ENCODE peak calls at places on chromosomes 13 and 19, in four cellular contexts. One of them, this sample, is unnamed. For H3K4me1, the result is how much of the 10 kb centered on the place peaks cover.

GRCh38 chr13:26867451-26868067 is 107.0 kb upstream of the GPR12 start:
- DNase-seq in mucosa of descending colon: no peak
- DNase-seq in heart left ventricle: no peak
- DNase-seq in effector memory CD4-positive, alpha-beta T cell: no peak
- DNase-seq in this sample: no peak

GRCh38 chr13:97076898-97077297 is 82.6 kb upstream of the OXGR1 start:
- DNase-seq in mucosa of descending colon: no peak
- DNase-seq in heart left ventricle: no peak
- DNase-seq in effector memory CD4-positive, alpha-beta T cell: no peak
- DNase-seq in this sample: no peak

GRCh38 chr13:31073859-31074718 is 87.6 kb downstream of the HSPH1 start:
- DNase-seq in mucosa of descending colon: no peak
- DNase-seq in heart left ventricle: no peak
- DNase-seq in effector memory CD4-positive, alpha-beta T cell: no peak
- DNase-seq in this sample: no peak

GRCh38 chr13:24723206-24723605 is 40.8 kb upstream of the RNF17 start:
- DNase-seq in mucosa of descending colon: no peak
- DNase-seq in heart left ventricle: no peak
- DNase-seq in effector memory CD4-positive, alpha-beta T cell: no peak
- DNase-seq in this sample: no peak

GRCh38 chr19:13190781-13191540 is 40.8 kb downstream of the IER2 start:
- DNase-seq in mucosa of descending colon: peak
- DNase-seq in heart left ventricle: no peak
- DNase-seq in effector memory CD4-positive, alpha-beta T cell: no peak
- DNase-seq in this sample: no peak

GRCh38 chr19:18161691-18162039 is 8.7 kb downstream of the PIK3R2 start:
- DNase-seq in mucosa of descending colon: peak
- DNase-seq in heart left ventricle: peak
- DNase-seq in effector memory CD4-positive, alpha-beta T cell: no peak
- DNase-seq in this sample: no peak

GRCh38 chr19:16587031-16588023 is 15.1 kb upstream of the SLC35E1 start:
- DNase-seq in mucosa of descending colon: peak
- DNase-seq in heart left ventricle: no peak
- DNase-seq in effector memory CD4-positive, alpha-beta T cell: no peak
- DNase-seq in this sample: peak

GRCh38 chr13:21240586-21240985 is 64.1 kb downstream of the MRPL57 start:
- DNase-seq in mucosa of descending colon: no peak
- DNase-seq in heart left ventricle: no peak
- DNase-seq in effector memory CD4-positive, alpha-beta T cell: no peak
- DNase-seq in this sample: no peak

GRCh38 chr19:8404391-8405151 is 8.5 kb upstream of the MARCHF2 start:
- DNase-seq in mucosa of descending colon: peak
- DNase-seq in heart left ventricle: peak
- DNase-seq in effector memory CD4-positive, alpha-beta T cell: no peak
- DNase-seq in this sample: no peak

GRCh38 chr19:45076029-45076850 is at the start of gene ZNF296:
- DNase-seq in mucosa of descending colon: peak
- DNase-seq in heart left ventricle: peak
- DNase-seq in effector memory CD4-positive, alpha-beta T cell: peak
- DNase-seq in this sample: peak

GRCh38 chr13:35474551-35474950 is 1.9 kb downstream of the MAB21L1 start:
- DNase-seq in mucosa of descending colon: no peak
- DNase-seq in heart left ventricle: no peak
- DNase-seq in effector memory CD4-positive, alpha-beta T cell: no peak
- DNase-seq in this sample: no peak

GRCh38 chr13:105587786-105588185 is 947.7 kb downstream of the EFNB2 start:
- DNase-seq in mucosa of descending colon: no peak
- DNase-seq in heart left ventricle: no peak
- DNase-seq in effector memory CD4-positive, alpha-beta T cell: no peak
- DNase-seq in this sample: no peak

GRCh38 chr19:38977445-38978314 is 2.1 kb upstream of the FBXO17 start:
- DNase-seq in mucosa of descending colon: no peak
- DNase-seq in heart left ventricle: no peak
- DNase-seq in effector memory CD4-positive, alpha-beta T cell: no peak
- DNase-seq in this sample: no peak

GRCh38 chr19:55406869-55407624 is 541 bp downstream of the UBE2S start:
- DNase-seq in mucosa of descending colon: peak
- DNase-seq in heart left ventricle: no peak
- DNase-seq in effector memory CD4-positive, alpha-beta T cell: peak
- DNase-seq in this sample: peak

GRCh38 chr13:21934309-21934708 is 263.4 kb downstream of the FGF9 start:
- DNase-seq in mucosa of descending colon: no peak
- DNase-seq in heart left ventricle: no peak
- DNase-seq in effector memory CD4-positive, alpha-beta T cell: no peak
- DNase-seq in this sample: no peak

GRCh38 chr13:33869005-33869404 is 51.1 kb downstream of the RFC3 start:
- DNase-seq in mucosa of descending colon: no peak
- DNase-seq in heart left ventricle: no peak
- DNase-seq in effector memory CD4-positive, alpha-beta T cell: no peak
- DNase-seq in this sample: no peak

GRCh38 chr13:37109080-37109678 is 3.7 kb upstream of the CSNK1A1L start:
- DNase-seq in mucosa of descending colon: no peak
- DNase-seq in heart left ventricle: no peak
- DNase-seq in effector memory CD4-positive, alpha-beta T cell: no peak
- DNase-seq in this sample: no peak

GRCh38 chr13:65677906-65678305 is 1552.2 kb downstream of the PCDH9 start:
- DNase-seq in mucosa of descending colon: no peak
- DNase-seq in heart left ventricle: no peak
- DNase-seq in effector memory CD4-positive, alpha-beta T cell: no peak
- DNase-seq in this sample: no peak

GRCh38 chr13:32245555-32245954 is 69.6 kb downstream of the ZAR1L start:
- DNase-seq in mucosa of descending colon: no peak
- DNase-seq in heart left ventricle: no peak
- DNase-seq in effector memory CD4-positive, alpha-beta T cell: no peak
- DNase-seq in this sample: no peak

GRCh38 chr19:2475018-2475701 is 767 bp upstream of the GADD45B start:
- DNase-seq in mucosa of descending colon: peak
- DNase-seq in heart left ventricle: peak
- DNase-seq in effector memory CD4-positive, alpha-beta T cell: peak
- DNase-seq in this sample: peak

GRCh38 chr13:73325351-73326214 is 266.8 kb downstream of the KLF5 start:
- DNase-seq in mucosa of descending colon: no peak
- DNase-seq in heart left ventricle: no peak
- DNase-seq in effector memory CD4-positive, alpha-beta T cell: no peak
- DNase-seq in this sample: no peak

GRCh38 chr19:50311723-50312635 is 17.2 kb downstream of the KCNC3 start:
- DNase-seq in mucosa of descending colon: peak
- DNase-seq in heart left ventricle: no peak
- DNase-seq in effector memory CD4-positive, alpha-beta T cell: no peak
- DNase-seq in this sample: no peak

GRCh38 chr19:10238172-10238783 is 7.1 kb upstream of the S1PR2 start:
- DNase-seq in mucosa of descending colon: peak
- DNase-seq in heart left ventricle: peak
- DNase-seq in effector memory CD4-positive, alpha-beta T cell: no peak
- DNase-seq in this sample: peak

GRCh38 chr13:38819053-38819452 is 132.2 kb downstream of the FREM2 start:
- DNase-seq in mucosa of descending colon: no peak
- DNase-seq in heart left ventricle: no peak
- DNase-seq in effector memory CD4-positive, alpha-beta T cell: no peak
- DNase-seq in this sample: no peak

GRCh38 chr13:65453982-65454381 is 1776.2 kb downstream of the PCDH9 start:
- DNase-seq in mucosa of descending colon: no peak
- DNase-seq in heart left ventricle: no peak
- DNase-seq in effector memory CD4-positive, alpha-beta T cell: no peak
- DNase-seq in this sample: no peak

DNA sequence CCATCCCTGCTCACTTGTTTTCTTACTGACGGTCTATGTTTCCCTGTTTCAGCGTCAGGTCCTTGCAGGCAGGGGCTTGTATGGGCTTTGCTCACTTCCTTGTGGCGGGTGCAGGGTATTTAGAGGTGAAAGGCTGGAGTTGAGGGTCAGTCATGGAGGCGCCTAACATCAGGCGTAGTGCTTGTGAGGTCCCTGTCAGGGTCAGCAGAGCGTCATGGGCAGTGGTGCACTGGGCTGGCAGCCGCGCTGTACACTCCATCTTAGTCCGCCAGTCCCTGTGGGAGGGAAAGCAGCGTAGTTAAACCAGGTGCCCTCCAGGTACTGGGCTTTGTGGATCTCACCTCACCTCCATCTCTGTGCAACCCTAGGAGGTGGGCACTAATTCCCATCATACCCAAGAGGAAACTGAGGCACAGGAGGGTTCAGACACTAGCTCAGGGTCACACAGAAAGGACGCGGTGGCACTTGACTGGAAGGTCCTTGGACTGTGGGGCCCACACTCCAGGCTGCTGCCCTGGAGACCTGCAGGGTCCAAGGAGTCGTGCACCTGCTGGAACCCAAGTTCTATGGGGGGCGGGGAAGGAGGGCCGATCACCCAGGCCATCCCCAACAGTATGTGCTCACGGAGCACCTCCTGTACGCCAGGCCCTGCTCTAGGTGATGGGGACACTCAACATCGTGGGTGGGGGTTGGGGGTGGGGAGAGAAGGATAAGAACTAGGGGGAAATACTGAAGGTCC is 4.6 kb downstream of the GRAMD1A start:
- DNase-seq in mucosa of descending colon: no peak
- DNase-seq in heart left ventricle: no peak
- DNase-seq in effector memory CD4-positive, alpha-beta T cell: no peak
- DNase-seq in this sample: no peak
- H3K4me1 ChIP-seq in mucosa of descending colon: half or more
- H3K4me1 ChIP-seq in heart left ventricle: under half
- H3K4me1 ChIP-seq in effector memory CD4-positive, alpha-beta T cell: under half
- H3K4me1 ChIP-seq in this sample: under half

GRCh38 chr19:46977548-46977947 is 42.1 kb upstream of the NPAS1 start:
- DNase-seq in mucosa of descending colon: peak
- DNase-seq in heart left ventricle: no peak
- DNase-seq in effector memory CD4-positive, alpha-beta T cell: no peak
- DNase-seq in this sample: no peak
- H3K4me1 ChIP-seq in mucosa of descending colon: under half
- H3K4me1 ChIP-seq in heart left ventricle: under half
- H3K4me1 ChIP-seq in effector memory CD4-positive, alpha-beta T cell: under half
- H3K4me1 ChIP-seq in this sample: under half

DNA sequence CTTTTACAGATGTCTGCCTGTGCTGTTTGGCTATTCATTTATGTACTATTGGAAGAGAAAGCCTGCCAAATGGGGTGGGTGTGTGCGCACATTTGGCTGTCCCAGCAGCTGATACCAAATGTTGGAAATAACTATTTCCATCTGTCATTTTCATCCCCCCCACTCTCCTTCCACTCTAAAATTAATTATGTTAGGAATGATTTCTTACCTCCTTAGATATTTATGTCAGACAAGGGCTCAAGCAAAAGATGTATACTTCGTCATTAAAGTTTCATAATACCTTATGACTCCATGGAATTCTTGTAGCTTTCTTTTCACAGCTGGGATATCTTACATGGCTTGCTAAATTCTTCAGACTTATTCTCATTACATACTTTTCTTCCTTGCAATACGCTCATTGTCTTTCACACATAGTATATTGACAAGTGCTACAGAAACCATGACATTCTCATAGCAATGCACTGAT is 18.6 kb downstream of the ITM2B start:
- DNase-seq in mucosa of descending colon: no peak
- DNase-seq in heart left ventricle: no peak
- DNase-seq in effector memory CD4-positive, alpha-beta T cell: no peak
- DNase-seq in this sample: no peak
- H3K4me1 ChIP-seq in mucosa of descending colon: under half
- H3K4me1 ChIP-seq in heart left ventricle: under half
- H3K4me1 ChIP-seq in effector memory CD4-positive, alpha-beta T cell: under half
- H3K4me1 ChIP-seq in this sample: under half

GRCh38 chr13:75415720-75416119 is 66.2 kb downstream of the TBC1D4 start:
- DNase-seq in mucosa of descending colon: no peak
- DNase-seq in heart left ventricle: no peak
- DNase-seq in effector memory CD4-positive, alpha-beta T cell: no peak
- DNase-seq in this sample: no peak
- H3K4me1 ChIP-seq in mucosa of descending colon: under half
- H3K4me1 ChIP-seq in heart left ventricle: under half
- H3K4me1 ChIP-seq in effector memory CD4-positive, alpha-beta T cell: under half
- H3K4me1 ChIP-seq in this sample: under half

DNA sequence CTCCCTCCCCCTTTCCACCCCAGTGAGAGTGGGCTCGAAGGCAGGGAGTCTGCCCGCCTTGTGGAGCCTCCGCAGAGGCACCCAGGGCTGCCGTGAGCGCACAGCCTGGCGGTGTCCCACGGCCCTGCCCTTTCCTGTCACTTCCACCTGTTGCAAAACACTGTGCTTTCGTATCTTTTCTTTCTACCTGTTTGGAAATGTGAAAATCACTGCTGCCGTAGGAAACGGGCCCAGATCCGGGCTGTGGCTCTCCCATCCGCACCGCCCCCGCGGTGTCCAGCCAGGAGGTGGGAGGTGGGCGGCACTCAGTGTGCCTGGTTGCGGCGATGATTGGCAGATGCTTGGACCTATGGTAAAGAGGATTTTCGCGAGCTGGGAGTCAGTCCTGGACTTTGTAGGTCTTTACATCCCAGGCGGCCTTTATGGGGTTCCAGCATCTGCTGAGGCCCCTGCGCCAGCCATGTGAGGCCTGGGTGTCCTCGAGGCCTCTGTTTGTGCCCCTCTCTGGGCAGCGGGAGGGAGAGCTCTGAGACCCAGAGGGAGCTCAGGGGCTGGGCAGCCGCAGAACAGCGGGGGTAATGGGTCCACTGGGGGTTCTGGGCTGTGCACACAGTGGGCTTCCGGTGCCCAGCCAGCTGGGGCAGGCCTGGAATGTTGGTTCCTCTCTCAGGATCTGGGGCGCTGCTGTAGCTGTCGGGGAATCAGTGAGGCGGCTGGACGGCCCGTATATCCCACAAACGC is 6.1 kb downstream of the STK11 start:
- DNase-seq in mucosa of descending colon: peak
- DNase-seq in heart left ventricle: peak
- DNase-seq in effector memory CD4-positive, alpha-beta T cell: no peak
- DNase-seq in this sample: no peak
- H3K4me1 ChIP-seq in mucosa of descending colon: half or more
- H3K4me1 ChIP-seq in heart left ventricle: half or more
- H3K4me1 ChIP-seq in effector memory CD4-positive, alpha-beta T cell: under half
- H3K4me1 ChIP-seq in this sample: under half

GRCh38 chr13:113744197-113745000 is 14.6 kb upstream of the TMEM255B start:
- DNase-seq in mucosa of descending colon: peak
- DNase-seq in heart left ventricle: peak
- DNase-seq in effector memory CD4-positive, alpha-beta T cell: no peak
- DNase-seq in this sample: no peak
- H3K4me1 ChIP-seq in mucosa of descending colon: under half
- H3K4me1 ChIP-seq in heart left ventricle: under half
- H3K4me1 ChIP-seq in effector memory CD4-positive, alpha-beta T cell: under half
- H3K4me1 ChIP-seq in this sample: under half

This sample was measured in left lung.